ENCODE peak calls at places on chromosomes 13 and 19, in ten cellular contexts. U is H1, F is stomach, S is K562, Y is HL-60, O is spleen, V is GM23338, B is GM12891, H is esophagus muscularis mucosa, M is prostate gland. C is an unnamed sample.

GRCh38 chr19:45440873-45441654 is 17.3 kb upstream of the ERCC1 start:
- DNase-seq in U (no peak), F (no peak), S (peak; percentile 79), Y (no peak), O (no peak), V (peak; percentile 49), B (no peak), H (no peak), M (no peak), C (no peak)

GRCh38 chr19:16571283-16571682 is 932 bp downstream of the SLC35E1 start:
- DNase-seq in U (no peak), F (no peak), S (no peak), Y (peak; percentile 75), O (no peak), V (no peak), B (no peak), H (no peak), M (no peak), C (no peak)

GRCh38 chr13:46100191-46100877 is 4.5 kb downstream of the CPB2 start:
- DNase-seq in U (no peak), F (no peak), S (peak; percentile 46), Y (no peak), O (no peak), V (no peak), B (no peak), H (no peak), M (no peak), C (no peak)

GRCh38 chr19:42850981-42851717 is 28.4 kb downstream of the PSG1 start:
- DNase-seq in U (no peak), F (no peak), S (no peak), Y (no peak), O (no peak), V (no peak), B (no peak), H (peak; percentile 86), M (no peak), C (no peak)

GRCh38 chr13:33411312-33411711 is 125.8 kb upstream of the STARD13 start:
- DNase-seq in U (no peak), F (no peak), S (no peak), Y (no peak), O (no peak), V (no peak), B (no peak), H (no peak), M (no peak), C (no peak)

GRCh38 chr13:68944272-68944671 is 1163.4 kb upstream of the ATXN8OS start:
- DNase-seq in U (no peak), F (no peak), S (no peak), Y (no peak), O (no peak), V (no peak), B (no peak), H (no peak), M (no peak), C (no peak)

GRCh38 chr19:36771275-36772231 is 1.1 kb downstream of the ZNF850 start:
- DNase-seq in U (peak; percentile 85), F (peak; percentile 62), S (peak; percentile 84), Y (peak; percentile 85), O (peak; percentile 76), V (peak; percentile 96), B (peak; percentile 24), H (peak; percentile 91), M (peak; percentile 34), C (no peak)

GRCh38 chr13:113305208-113305607 is 8.2 kb downstream of the LAMP1 start:
- DNase-seq in U (no peak), F (no peak), S (no peak), Y (no peak), O (no peak), V (no peak), B (no peak), H (no peak), M (peak; percentile 48), C (no peak)

GRCh38 chr13:104641309-104641708 is 1575.1 kb upstream of the SLC10A2 start:
- DNase-seq in U (no peak), F (no peak), S (no peak), Y (no peak), O (no peak), V (no peak), B (no peak), H (no peak), M (no peak), C (no peak)

GRCh38 chr13:22800726-22801401 is 379.9 kb upstream of the SGCG start:
- DNase-seq in U (no peak), F (no peak), S (no peak), Y (no peak), O (no peak), V (no peak), B (no peak), H (no peak), M (no peak), C (no peak)

GRCh38 chr13:42110410-42111155 is 62.1 kb downstream of the DGKH start:
- DNase-seq in U (no peak), F (no peak), S (peak; percentile 59), Y (peak; percentile 63), O (no peak), V (peak; percentile 62), B (peak; percentile 13), H (no peak), M (peak; percentile 44), C (peak; percentile 61)
- TF ChIP-seq POLR2AphosphoS5 in U (no peak), F (peak; percentile 67), S (no peak), Y (no peak), O (no peak), V (no peak), B (no peak), H (no peak), M (peak; percentile 33), C (no peak)

GRCh38 chr19:14950421-14950820 is 9.1 kb downstream of the OR7C2 start:
- DNase-seq in U (no peak), F (no peak), S (no peak), Y (no peak), O (no peak), V (no peak), B (no peak), H (no peak), M (no peak), C (no peak)
- TF ChIP-seq POLR2AphosphoS5 in U (no peak), F (no peak), S (no peak), Y (no peak), O (no peak), V (no peak), B (no peak), H (no peak), M (no peak), C (no peak)

GRCh38 chr19:3572132-3572854 is 451 bp upstream of the HMG20B start:
- DNase-seq in U (peak; percentile 100), F (peak; percentile 100), S (peak; percentile 100), Y (peak; percentile 100), O (peak; percentile 100), V (peak; percentile 100), B (peak; percentile 98), H (peak; percentile 100), M (peak; percentile 100), C (peak; percentile 90)

GRCh38 chr19:3570619-3571018 is 2.1 kb upstream of the HMG20B start:
- DNase-seq in U (no peak), F (no peak), S (no peak), Y (no peak), O (no peak), V (no peak), B (no peak), H (no peak), M (no peak), C (no peak)

GRCh38 chr19:3573858-3574637 is 1.3 kb downstream of the HMG20B start:
- DNase-seq in U (peak; percentile 97), F (peak; percentile 96), S (peak; percentile 97), Y (peak; percentile 97), O (peak; percentile 95), V (peak; percentile 100), B (peak; percentile 87), H (peak; percentile 96), M (peak; percentile 94), C (peak; percentile 79)

GRCh38 chr19:3573162-3573857 is 566 bp downstream of the HMG20B start:
- DNase-seq in U (no peak), F (peak; percentile 33), S (peak; percentile 52), Y (peak; percentile 9), O (peak; percentile 92), V (peak; percentile 51), B (no peak), H (no peak), M (no peak), C (no peak)

DNA sequence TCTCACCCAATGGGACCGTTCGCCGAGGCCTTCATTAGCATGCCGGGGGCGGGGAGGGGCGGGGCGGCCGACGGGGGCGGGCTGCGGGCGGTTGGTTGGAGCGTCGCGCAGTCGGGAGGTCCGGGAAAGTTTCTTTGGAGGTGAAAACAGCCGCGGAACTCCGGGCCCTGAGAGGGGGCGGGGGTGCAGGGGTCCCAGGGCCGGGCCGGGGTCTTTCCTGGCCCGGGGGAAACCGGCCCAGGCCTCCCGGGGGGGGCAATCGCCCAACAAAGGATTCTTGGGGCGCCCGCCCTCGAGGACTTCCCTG is at the start of gene HMG20B:
- DNase-seq in U (no peak), F (no peak), S (no peak), Y (no peak), O (no peak), V (no peak), B (no peak), H (no peak), M (no peak), C (no peak)
- TF ChIP-seq POLR2AphosphoS5 in U (no peak), F (no peak), S (peak; percentile 21), Y (no peak), O (peak; percentile 3), V (peak; percentile 32), B (no peak), H (peak; percentile 63), M (no peak), C (no peak)

GRCh38 chr13:111667757-111668156 is 347.3 kb downstream of the TEX29 start:
- DNase-seq in U (no peak), F (no peak), S (no peak), Y (peak; percentile 0), O (no peak), V (no peak), B (no peak), H (no peak), M (no peak), C (no peak)

GRCh38 chr13:111665691-111666095 is 345.3 kb downstream of the TEX29 start:
- DNase-seq in U (no peak), F (no peak), S (no peak), Y (no peak), O (no peak), V (no peak), B (no peak), H (no peak), M (no peak), C (no peak)

GRCh38 chr13:111664696-111665095 is 344.3 kb downstream of the TEX29 start:
- DNase-seq in U (no peak), F (no peak), S (no peak), Y (no peak), O (no peak), V (no peak), B (no peak), H (no peak), M (no peak), C (no peak)

GRCh38 chr13:111666377-111666776 is 345.9 kb downstream of the TEX29 start:
- DNase-seq in U (no peak), F (no peak), S (no peak), Y (no peak), O (no peak), V (no peak), B (no peak), H (no peak), M (no peak), C (no peak)

DNA sequence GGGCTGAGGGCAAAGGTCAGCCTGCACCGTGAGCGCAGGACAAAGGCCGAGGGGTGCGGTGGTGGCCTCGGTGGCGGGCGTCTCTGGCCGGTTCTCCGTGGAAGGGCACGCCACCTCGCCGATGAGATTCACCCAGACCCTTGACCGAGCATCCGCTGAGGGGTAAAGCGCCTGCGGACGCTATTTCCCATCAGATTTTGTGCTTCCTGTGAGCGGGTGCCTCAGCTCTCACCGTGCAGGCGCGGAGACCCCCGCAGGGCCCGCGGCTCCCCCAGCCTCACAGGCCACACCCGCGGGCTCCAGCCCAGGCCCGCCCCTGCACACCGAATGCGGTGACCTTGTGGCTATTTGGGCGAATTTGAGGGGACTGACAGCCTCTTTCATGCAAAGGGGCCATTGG is 348.0 kb downstream of the TEX29 start:
- DNase-seq in U (no peak), F (no peak), S (no peak), Y (peak; percentile 0), O (no peak), V (no peak), B (no peak), H (no peak), M (no peak), C (no peak)
- TF ChIP-seq POLR2AphosphoS5 in U (no peak), F (no peak), S (no peak), Y (no peak), O (no peak), V (no peak), B (no peak), H (no peak), M (no peak), C (no peak)

C was measured in SK-N-MC.